ENCODE peak calls at places on chromosomes 13 and 19, in seven cellular contexts. B is cardiac muscle cell; P is lower leg skin; V is prostate gland; E is CD4-positive, alpha-beta memory T cell; Y is epithelial cell of esophagus; O is mesendoderm. R is an unnamed sample.

GRCh38 chr19:56840452-56841193 is at the start of the genes PEG3 and ZIM2:
- DNase-seq in V (no peak), E (no peak), B (peak), Y (no peak), P (no peak), O (peak), R (no peak)

GRCh38 chr19:52557231-52557995 is 12.7 kb upstream of the ZNF701 start:
- DNase-seq in E (no peak), B (no peak), O (no peak), V (no peak), P (no peak), Y (no peak), R (no peak)

GRCh38 chr19:37999309-38000213 is 92.6 kb downstream of the SIPA1L3 start:
- DNase-seq in Y (peak), P (peak), O (no peak), V (no peak), B (peak), E (no peak), R (no peak)

GRCh38 chr19:20321139-20321656 is 154.2 kb downstream of the ZNF486 start:
- DNase-seq in V (peak), E (no peak), Y (no peak), B (no peak), O (no peak), P (no peak), R (no peak)

GRCh38 chr19:38877781-38878574 is at the start of gene RINL:
- DNase-seq in V (no peak), O (no peak), E (peak), P (no peak), B (no peak), Y (no peak), R (no peak)

GRCh38 chr13:51230473-51231105 is 8.4 kb downstream of the FAM124A start:
- DNase-seq in V (peak), P (peak), Y (no peak), O (no peak), B (peak), E (no peak), R (no peak)

GRCh38 chr19:14051980-14052379 is 9.9 kb downstream of the PALM3 start:
- DNase-seq in O (no peak), P (no peak), E (no peak), Y (no peak), B (no peak), V (no peak), R (no peak)

GRCh38 chr19:35755160-35755549 is 1.7 kb downstream of the HSPB6 start:
- DNase-seq in E (no peak), V (no peak), Y (no peak), P (no peak), O (no peak), B (no peak), R (no peak)

GRCh38 chr13:67769987-67770341 is 539.8 kb upstream of the PCDH9 start:
- DNase-seq in P (no peak), B (no peak), Y (no peak), E (no peak), O (no peak), V (no peak), R (no peak)

GRCh38 chr13:32454886-32455593 is 27.1 kb upstream of the N4BP2L1 start:
- DNase-seq in P (no peak), Y (no peak), E (no peak), O (no peak), B (no peak), V (no peak), R (no peak)

GRCh38 chr13:59458908-59459579 is 704.7 kb downstream of the DIAPH3 start:
- DNase-seq in B (peak), V (no peak), P (no peak), E (no peak), O (peak), Y (peak), R (no peak)

GRCh38 chr19:2524840-2525723 is 49.2 kb downstream of the GADD45B start:
- DNase-seq in V (no peak), P (peak), B (peak), Y (peak), O (peak), E (no peak), R (no peak)

GRCh38 chr13:76917096-76917495 is 30.9 kb upstream of the KCTD12 start:
- DNase-seq in P (no peak), B (peak), O (no peak), E (no peak), Y (peak), V (no peak), R (no peak)

GRCh38 chr19:4567584-4568071 is 8.1 kb upstream of the SEMA6B start:
- DNase-seq in E (peak), B (peak), P (no peak), O (peak), Y (peak), V (no peak), R (no peak)

GRCh38 chr13:75372923-75373841 is 108.8 kb downstream of the TBC1D4 start:
- DNase-seq in Y (no peak), B (peak), V (no peak), O (no peak), E (no peak), P (no peak), R (no peak)

GRCh38 chr19:955803-956746 is 28.1 kb upstream of the WDR18 start:
- DNase-seq in P (no peak), E (no peak), B (no peak), Y (no peak), O (peak), V (no peak), R (no peak)

GRCh38 chr13:33875658-33876401 is 57.9 kb downstream of the RFC3 start:
- DNase-seq in V (no peak), P (no peak), E (no peak), Y (no peak), B (no peak), O (no peak), R (no peak)

GRCh38 chr13:27960362-27961226 is 8.5 kb downstream of the CDX2 start:
- DNase-seq in V (peak), O (peak), Y (peak), E (no peak), B (peak), P (no peak), R (no peak)

GRCh38 chr13:43390582-43390981 is 367.2 kb downstream of the DNAJC15 start:
- DNase-seq in Y (no peak), O (no peak), P (no peak), V (no peak), B (no peak), E (no peak), R (no peak)
- H3K4me3 ChIP-seq in Y (no peak), O (no peak), P (no peak), V (no peak), B (no peak), E (no peak), R (no peak)

GRCh38 chr19:18301718-18302111 is 20.3 kb upstream of the JUND start:
- DNase-seq in Y (no peak), B (no peak), O (no peak), V (no peak), P (no peak), E (no peak), R (no peak)

GRCh38 chr19:18306209-18306902 is 16.5 kb downstream of the LSM4 start:
- DNase-seq in V (no peak), Y (no peak), O (no peak), B (no peak), P (no peak), E (no peak), R (no peak)

GRCh38 chr19:18304194-18304495 is 18.7 kb downstream of the LSM4 start:
- DNase-seq in Y (no peak), V (no peak), O (no peak), B (no peak), E (no peak), P (no peak), R (no peak)

GRCh38 chr19:18306903-18307681 is 15.8 kb downstream of the LSM4 start:
- DNase-seq in P (no peak), Y (no peak), E (peak), O (no peak), V (no peak), B (no peak), R (no peak)

DNA sequence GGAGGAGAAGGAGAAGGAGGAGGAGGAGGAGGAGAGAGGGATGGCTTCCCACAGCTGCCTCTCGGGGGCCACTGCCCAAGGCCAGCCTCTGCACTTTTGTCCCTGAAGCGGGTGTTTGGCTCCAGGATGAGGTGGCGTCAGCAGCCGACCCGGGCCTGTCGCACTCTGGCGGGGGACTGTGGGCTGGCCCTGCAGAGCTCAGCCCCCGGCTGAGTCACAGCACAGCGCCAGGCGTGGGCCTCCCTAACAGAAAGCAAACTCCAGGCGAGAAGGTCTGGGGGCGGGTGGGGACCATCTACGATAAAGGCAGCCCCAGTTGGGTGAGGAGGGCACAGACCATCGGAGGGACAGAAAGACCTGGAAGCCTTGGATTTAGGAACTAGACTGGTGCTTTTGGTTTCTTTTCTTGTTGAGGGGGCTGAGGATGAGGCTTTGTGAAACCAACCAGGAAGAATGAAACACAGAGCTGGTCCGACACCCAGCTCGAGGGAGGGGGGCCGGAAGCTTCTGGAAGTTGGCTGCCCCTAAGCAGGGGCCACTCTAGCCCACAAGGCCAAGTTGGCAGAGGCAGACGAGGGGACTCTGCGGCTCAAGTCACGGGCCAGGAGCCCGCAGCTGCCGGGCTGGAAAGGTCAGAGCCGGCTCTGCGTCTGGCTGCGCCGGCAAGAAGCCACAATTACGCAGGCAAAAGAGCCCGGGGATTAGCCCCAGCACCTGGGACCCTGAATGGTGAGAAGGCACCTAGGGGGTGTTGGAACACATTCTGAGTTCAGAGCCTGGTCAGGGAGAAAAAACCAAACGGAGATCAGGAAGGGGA is 18.2 kb downstream of the LSM4 start:
- DNase-seq in P (peak), B (peak), E (peak), V (no peak), Y (peak), O (peak), R (no peak)
- H3K4me3 ChIP-seq in P (no peak), B (no peak), E (peak), V (peak), Y (no peak), O (no peak), R (peak)

GRCh38 chr19:49142866-49143335 is 12.3 kb downstream of the HRC start:
- DNase-seq in B (peak), P (peak), V (peak), E (no peak), Y (peak), O (peak), R (no peak)
- H3K4me3 ChIP-seq in B (peak), P (peak), V (peak), E (peak), Y (peak), O (peak), R (no peak)

DNA sequence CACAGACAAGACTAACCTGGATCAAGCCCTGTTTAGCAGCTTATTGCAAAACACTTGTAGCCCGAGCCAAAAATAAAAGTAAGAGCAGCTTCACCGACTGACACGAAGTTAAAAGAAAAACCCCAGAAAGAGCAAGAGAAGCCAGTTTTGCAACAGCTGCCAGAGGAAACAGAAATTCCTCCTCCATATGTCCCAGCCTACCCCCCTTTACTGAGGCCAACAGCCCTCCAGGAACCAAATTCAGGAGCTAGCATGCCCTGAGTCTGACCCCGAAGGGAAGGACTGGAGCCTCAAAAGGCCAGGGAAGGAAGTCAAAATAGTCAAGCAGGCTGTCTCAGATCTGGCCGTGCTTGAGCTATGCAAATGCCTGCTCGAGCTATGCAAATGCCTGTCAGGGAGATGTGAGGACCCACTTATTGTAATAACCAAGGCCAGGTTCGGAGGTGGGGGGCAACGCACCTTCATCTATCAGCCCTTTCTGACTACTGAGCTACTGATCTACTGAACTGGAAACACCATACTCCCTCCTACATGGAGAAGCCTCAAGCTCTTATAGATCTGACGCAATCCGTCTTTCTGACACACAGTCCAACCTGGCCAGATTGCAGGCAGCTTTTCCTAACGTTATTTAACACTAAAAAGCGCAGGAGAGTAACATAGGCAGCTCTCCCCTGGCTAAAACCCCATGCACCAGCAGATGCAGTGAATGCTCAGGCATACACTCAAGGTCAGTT is 6.7 kb downstream of the SIGLEC11 start:
- DNase-seq in B (peak), P (no peak), E (no peak), V (no peak), Y (peak), O (no peak), R (no peak)
- H3K4me3 ChIP-seq in B (no peak), P (no peak), E (no peak), V (no peak), Y (no peak), O (no peak), R (no peak)

GRCh38 chr13:46182491-46182877 is 507 bp upstream of the LCP1 start:
- DNase-seq in O (no peak), P (no peak), E (no peak), Y (no peak), V (no peak), B (no peak), R (no peak)
- H3K4me3 ChIP-seq in O (no peak), P (no peak), E (peak), Y (no peak), V (no peak), B (no peak), R (no peak)

GRCh38 chr19:17843428-17843827 is 4.4 kb downstream of the JAK3 start:
- DNase-seq in B (no peak), O (no peak), P (no peak), Y (no peak), E (no peak), V (no peak), R (no peak)

GRCh38 chr19:17840019-17840418 is 7.8 kb downstream of the JAK3 start:
- DNase-seq in O (no peak), E (no peak), P (no peak), B (no peak), Y (no peak), V (no peak), R (no peak)

GRCh38 chr19:17841810-17842662 is 5.7 kb downstream of the JAK3 start:
- DNase-seq in O (peak), E (no peak), Y (peak), P (peak), V (peak), B (peak), R (no peak)

GRCh38 chr19:17842663-17843313 is 5.0 kb downstream of the JAK3 start:
- DNase-seq in B (no peak), P (no peak), E (no peak), O (no peak), V (no peak), Y (no peak), R (no peak)

GRCh38 chr19:17841371-17841809 is 6.4 kb downstream of the JAK3 start:
- DNase-seq in E (no peak), O (no peak), Y (no peak), P (no peak), V (no peak), B (no peak), R (no peak)
- H3K4me3 ChIP-seq in E (no peak), O (peak), Y (no peak), P (no peak), V (peak), B (peak), R (peak)

GRCh38 chr13:99227909-99228688 is 27.4 kb downstream of the UBAC2 start:
- DNase-seq in B (no peak), Y (peak), P (no peak), E (no peak), V (no peak), O (no peak), R (no peak)
- H3K4me3 ChIP-seq in B (no peak), Y (no peak), P (no peak), E (no peak), V (no peak), O (no peak), R (no peak)

DNA sequence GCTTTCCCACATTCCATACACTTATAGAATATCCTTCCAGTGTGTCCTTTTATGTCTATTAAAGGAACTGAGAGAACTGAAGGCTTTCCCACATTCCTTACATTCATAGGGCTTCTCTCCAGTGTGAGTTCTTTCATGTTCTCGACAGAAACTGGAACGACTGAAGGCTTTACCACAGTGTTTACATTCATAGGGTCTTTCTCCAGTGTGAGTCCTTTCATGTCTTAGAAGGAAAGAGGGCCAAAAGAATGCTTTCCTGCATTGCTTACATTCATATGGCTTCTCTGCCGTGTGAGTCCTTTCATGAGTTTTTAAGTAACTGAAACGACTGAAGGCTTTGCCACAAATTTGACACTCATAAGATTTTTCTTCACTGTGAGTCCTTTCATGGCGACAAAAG is 22.3 kb downstream of the ZNF44 start:
- DNase-seq in E (no peak), B (no peak), O (peak), V (no peak), P (no peak), Y (no peak), R (no peak)
- H3K4me3 ChIP-seq in E (no peak), B (no peak), O (peak), V (no peak), P (no peak), Y (no peak), R (no peak)

DNA sequence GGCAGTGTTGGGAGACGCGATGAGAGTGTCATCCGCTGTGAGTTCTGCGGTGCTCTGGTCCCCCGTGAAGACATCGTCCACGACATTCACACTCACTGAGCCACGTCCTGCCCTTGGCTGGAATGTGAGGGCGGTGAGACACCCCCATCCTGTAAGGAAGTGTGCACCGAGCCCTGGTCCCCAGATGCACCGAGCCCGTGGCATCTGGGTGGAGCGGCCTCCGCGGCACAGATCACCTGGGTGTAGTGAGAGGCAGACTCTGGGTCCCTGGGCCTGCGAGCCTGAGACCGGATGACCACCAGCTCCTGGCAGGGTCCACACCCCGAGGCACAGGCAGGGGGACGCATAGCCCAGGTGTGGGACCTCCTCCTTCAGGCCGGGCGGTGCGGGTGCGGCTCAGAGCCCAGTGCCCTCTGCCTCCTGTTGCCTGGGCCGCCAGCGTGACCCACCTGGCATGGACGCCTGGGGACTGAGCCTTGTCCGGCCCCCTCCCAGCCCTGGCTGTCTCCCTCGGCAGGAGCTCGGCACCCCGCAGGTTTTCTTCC is 12.4 kb downstream of the MCF2L start:
- DNase-seq in B (no peak), O (no peak), V (no peak), Y (no peak), E (no peak), P (no peak), R (no peak)
- H3K4me3 ChIP-seq in B (no peak), O (no peak), V (no peak), Y (no peak), E (no peak), P (no peak), R (peak)

R was measured in esophagus squamous epithelium.